ENCODE peak calls at places on chromosomes 13 and 19, in six cellular contexts. One of them, this sample, is unnamed.

GRCh38 chr19:531753-532571 is at the start of gene CDC34:
- DNase-seq in Caco-2: no peak
- DNase-seq in stimulated activated CD4-positive, alpha-beta T cell treated with anti-CD3 and anti-CD28 coated beads, TNF-alpha, amount 100 ng/mL, for 48 hours: no peak
- DNase-seq in WERI-Rb-1: no peak
- DNase-seq in AG09309: no peak
- DNase-seq in left ventricle myocardium superior: no peak
- DNase-seq in this sample: no peak

GRCh38 chr19:53424968-53425597 is 6.7 kb upstream of the ZNF761 start:
- DNase-seq in Caco-2: peak
- DNase-seq in stimulated activated CD4-positive, alpha-beta T cell treated with anti-CD3 and anti-CD28 coated beads, TNF-alpha, amount 100 ng/mL, for 48 hours: peak
- DNase-seq in WERI-Rb-1: peak
- DNase-seq in AG09309: peak
- DNase-seq in left ventricle myocardium superior: peak
- DNase-seq in this sample: peak

GRCh38 chr13:95463516-95463915 is 89.0 kb upstream of the CLDN10 start:
- DNase-seq in Caco-2: no peak
- DNase-seq in stimulated activated CD4-positive, alpha-beta T cell treated with anti-CD3 and anti-CD28 coated beads, TNF-alpha, amount 100 ng/mL, for 48 hours: no peak
- DNase-seq in WERI-Rb-1: no peak
- DNase-seq in AG09309: no peak
- DNase-seq in left ventricle myocardium superior: no peak
- DNase-seq in this sample: no peak

GRCh38 chr13:106306748-106307277 is 228.6 kb downstream of the EFNB2 start:
- DNase-seq in Caco-2: no peak
- DNase-seq in stimulated activated CD4-positive, alpha-beta T cell treated with anti-CD3 and anti-CD28 coated beads, TNF-alpha, amount 100 ng/mL, for 48 hours: no peak
- DNase-seq in WERI-Rb-1: peak
- DNase-seq in AG09309: no peak
- DNase-seq in left ventricle myocardium superior: no peak
- DNase-seq in this sample: no peak

GRCh38 chr19:10418281-10419199 is 1.8 kb upstream of the PDE4A start:
- DNase-seq in Caco-2: no peak
- DNase-seq in stimulated activated CD4-positive, alpha-beta T cell treated with anti-CD3 and anti-CD28 coated beads, TNF-alpha, amount 100 ng/mL, for 48 hours: no peak
- DNase-seq in WERI-Rb-1: peak
- DNase-seq in AG09309: no peak
- DNase-seq in left ventricle myocardium superior: no peak
- DNase-seq in this sample: peak

GRCh38 chr13:59408738-59409137 is 755.0 kb downstream of the DIAPH3 start:
- DNase-seq in Caco-2: no peak
- DNase-seq in stimulated activated CD4-positive, alpha-beta T cell treated with anti-CD3 and anti-CD28 coated beads, TNF-alpha, amount 100 ng/mL, for 48 hours: no peak
- DNase-seq in WERI-Rb-1: no peak
- DNase-seq in AG09309: no peak
- DNase-seq in left ventricle myocardium superior: no peak
- DNase-seq in this sample: no peak

GRCh38 chr19:5926641-5927438 is 12.8 kb downstream of the CAPS start:
- DNase-seq in Caco-2: no peak
- DNase-seq in stimulated activated CD4-positive, alpha-beta T cell treated with anti-CD3 and anti-CD28 coated beads, TNF-alpha, amount 100 ng/mL, for 48 hours: no peak
- DNase-seq in WERI-Rb-1: no peak
- DNase-seq in AG09309: peak
- DNase-seq in left ventricle myocardium superior: peak
- DNase-seq in this sample: peak

GRCh38 chr19:12838182-12838890 is at the start of gene MAST1:
- DNase-seq in Caco-2: no peak
- DNase-seq in stimulated activated CD4-positive, alpha-beta T cell treated with anti-CD3 and anti-CD28 coated beads, TNF-alpha, amount 100 ng/mL, for 48 hours: no peak
- DNase-seq in WERI-Rb-1: peak
- DNase-seq in AG09309: no peak
- DNase-seq in left ventricle myocardium superior: peak
- DNase-seq in this sample: peak

This sample was measured in left kidney.